ENCODE peak calls at places on chromosome 13, in seven cellular contexts. M is psoas muscle, F is H1, P is brain microvascular endothelial cell, X is left ventricle myocardium inferior, R is Peyer's patch, B is ovary. O is an unnamed sample.
A peak's percentile ranks its signal among the peaks of the same experiment; 100 is the strongest.

GRCh38 chr13:50360637-50361036 is 345.4 kb downstream of the KCNRG start:
- DNase-seq in M (no peak), F (no peak), P (no peak), X (no peak), R (no peak), B (no peak), O (no peak)

GRCh38 chr13:99495478-99496321 is 5.6 kb upstream of the TM9SF2 start:
- DNase-seq in M (no peak), F (no peak), P (no peak), X (no peak), R (no peak), B (no peak), O (no peak)

GRCh38 chr13:100854091-100854490 is 179.5 kb upstream of the TMTC4 start:
- DNase-seq in M (no peak), F (no peak), P (no peak), X (no peak), R (no peak), B (no peak), O (no peak)

GRCh38 chr13:26601669-26602068 is 44.2 kb downstream of the WASF3 start:
- DNase-seq in M (no peak), F (no peak), P (peak; percentile 43), X (no peak), R (no peak), B (no peak), O (no peak)

GRCh38 chr13:77702364-77702763 is 4.9 kb downstream of the SLAIN1 start:
- DNase-seq in M (no peak), F (no peak), P (no peak), X (no peak), R (no peak), B (no peak), O (no peak)

GRCh38 chr13:38872693-38873092 is 117.9 kb downstream of the STOML3 start:
- DNase-seq in M (peak; percentile 25), F (peak; percentile 77), P (no peak), X (no peak), R (no peak), B (peak; percentile 38), O (peak; percentile 30)

GRCh38 chr13:79560954-79561353 is 80.0 kb downstream of the NDFIP2 start:
- DNase-seq in M (no peak), F (no peak), P (no peak), X (no peak), R (no peak), B (no peak), O (no peak)

GRCh38 chr13:100196380-100196779 is 107.5 kb downstream of the PCCA start:
- DNase-seq in M (no peak), F (no peak), P (no peak), X (no peak), R (no peak), B (no peak), O (no peak)

GRCh38 chr13:26024558-26024957 is 27.3 kb downstream of the SHISA2 start:
- DNase-seq in M (no peak), F (peak; percentile 37), P (peak; percentile 35), X (no peak), R (no peak), B (no peak), O (no peak)

GRCh38 chr13:61954092-61954491 is 538.4 kb upstream of the PCDH20 start:
- DNase-seq in M (no peak), F (no peak), P (no peak), X (no peak), R (no peak), B (no peak), O (no peak)

GRCh38 chr13:29429496-29429895 is 166.0 kb downstream of the SLC7A1 start:
- DNase-seq in M (no peak), F (no peak), P (no peak), X (no peak), R (no peak), B (no peak), O (no peak)

DNA sequence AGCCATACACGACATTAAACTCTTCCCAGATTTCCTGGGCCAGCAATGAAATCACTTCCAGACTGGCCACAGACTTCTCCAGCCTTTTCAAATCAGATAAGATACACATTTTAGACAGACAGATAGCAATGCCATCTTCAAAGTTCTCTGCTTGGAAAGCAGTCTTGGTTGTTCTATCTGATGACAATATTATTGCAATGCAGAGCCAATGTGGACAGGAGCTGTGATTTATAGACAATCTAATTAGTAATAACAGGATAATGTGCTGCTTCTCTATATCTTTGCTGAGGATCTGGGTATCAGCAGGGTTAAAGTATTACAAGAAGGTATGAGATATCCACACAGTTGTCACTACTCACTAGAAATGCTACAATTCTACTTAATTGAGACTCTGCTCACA is 69.1 kb downstream of the COL4A1 start:
- DNase-seq in M (no peak), F (no peak), P (no peak), X (no peak), R (no peak), B (no peak), O (no peak)
- TF ChIP-seq CTCF in M (no peak), F (no peak), P (no peak), X (no peak), R (no peak), B (no peak), O (no peak)

GRCh38 chr13:44364019-44364418 is 9.6 kb upstream of the SERP2 start:
- DNase-seq in M (no peak), F (no peak), P (no peak), X (peak; percentile 24), R (no peak), B (no peak), O (no peak)
- H3K27ac ChIP-seq in M (no peak overlapping the region), F (no peak overlapping the region), P (no peak overlapping the region), X (peak overlapping the region; percentile 44), R (no peak overlapping the region), B (no peak overlapping the region), O (peak overlapping the region; percentile 20)

GRCh38 chr13:21478881-21479808 is 20.0 kb upstream of the ZDHHC20 start:
- DNase-seq in M (no peak), F (no peak), P (peak; percentile 77), X (no peak), R (no peak), B (peak; percentile 27), O (no peak)

GRCh38 chr13:21481359-21481758 is 22.3 kb upstream of the ZDHHC20 start:
- DNase-seq in M (no peak), F (no peak), P (no peak), X (no peak), R (no peak), B (no peak), O (no peak)

GRCh38 chr13:21486322-21486721 is 27.2 kb upstream of the ZDHHC20 start:
- DNase-seq in M (no peak), F (no peak), P (no peak), X (no peak), R (no peak), B (no peak), O (no peak)

DNA sequence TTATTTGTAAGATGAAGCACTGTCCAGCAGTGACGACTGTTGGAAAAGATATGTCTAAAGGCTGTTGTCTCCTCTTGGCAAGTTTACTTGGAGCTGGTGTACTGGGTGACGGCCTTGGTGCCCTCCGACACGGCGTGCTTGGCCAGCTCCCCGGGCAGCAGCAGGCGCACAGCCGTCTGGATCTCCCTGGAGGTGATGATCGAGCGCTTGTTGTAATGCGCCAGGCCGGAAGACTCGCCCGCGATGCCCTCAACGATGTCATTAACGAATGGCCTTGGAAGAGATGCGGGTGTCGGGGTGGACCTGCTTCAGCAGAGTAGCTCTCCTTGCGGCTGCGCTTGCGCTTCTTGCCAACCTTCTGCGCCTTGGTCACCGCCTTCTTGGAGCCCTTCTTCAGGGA is 24.6 kb upstream of the ZDHHC20 start:
- DNase-seq in M (no peak), F (no peak), P (no peak), X (no peak), R (no peak), B (no peak), O (no peak)
- H3K27me3 ChIP-seq in M (no peaks in the 10 kb centered on the region), F (no peaks in the 10 kb centered on the region), P (no peaks in the 10 kb centered on the region), X (no peaks in the 10 kb centered on the region), R (no peaks in the 10 kb centered on the region), B (no peaks in the 10 kb centered on the region), O (no peaks in the 10 kb centered on the region)

DNA sequence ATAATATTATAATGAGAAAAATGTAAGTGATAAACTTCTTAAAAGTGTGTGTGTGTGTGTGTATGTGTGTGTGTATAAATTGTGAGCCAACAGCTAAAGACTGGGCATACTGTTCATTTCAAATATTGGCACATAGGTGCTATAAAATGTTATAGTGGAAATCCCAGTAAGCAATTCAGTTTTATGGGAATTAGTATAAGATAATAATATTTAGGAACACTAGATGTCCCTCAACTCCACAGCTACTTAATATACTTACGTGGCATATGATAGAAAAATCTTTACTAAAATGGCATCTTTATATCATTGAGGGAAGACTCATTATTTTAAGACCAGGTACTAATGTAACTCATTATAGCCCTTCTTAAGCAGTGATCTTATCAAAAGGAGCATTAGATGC is 266.3 kb downstream of the MAB21L1 start:
- DNase-seq in M (no peak), F (no peak), P (no peak), X (no peak), R (no peak), B (no peak), O (no peak)
- TF ChIP-seq CTCF in M (no peak), F (no peak), P (no peak), X (peak; percentile 16), R (no peak), B (no peak), O (no peak)

GRCh38 chr13:110103479-110103878 is 203.5 kb downstream of the COL4A1 start:
- DNase-seq in M (no peak), F (no peak), P (no peak), X (no peak), R (no peak), B (no peak), O (no peak)
- H3K27ac ChIP-seq in M (no peak overlapping the region), F (no peak overlapping the region), P (no peak overlapping the region), X (no peak overlapping the region), R (no peak overlapping the region), B (no peak overlapping the region), O (no peak overlapping the region)

GRCh38 chr13:112060431-112060830 is 6.5 kb upstream of the SOX1 start:
- DNase-seq in M (no peak), F (no peak), P (no peak), X (no peak), R (no peak), B (no peak), O (no peak)

GRCh38 chr13:112058519-112058873 is 8.5 kb upstream of the SOX1 start:
- DNase-seq in M (no peak), F (peak; percentile 63), P (no peak), X (no peak), R (no peak), B (no peak), O (no peak)

GRCh38 chr13:112059457-112060317 is 7.3 kb upstream of the SOX1 start:
- DNase-seq in M (no peak), F (no peak), P (no peak), X (no peak), R (no peak), B (no peak), O (no peak)

GRCh38 chr13:112057736-112058518 is 9.0 kb upstream of the SOX1 start:
- DNase-seq in M (no peak), F (peak; percentile 61), P (no peak), X (no peak), R (no peak), B (no peak), O (no peak)

DNA sequence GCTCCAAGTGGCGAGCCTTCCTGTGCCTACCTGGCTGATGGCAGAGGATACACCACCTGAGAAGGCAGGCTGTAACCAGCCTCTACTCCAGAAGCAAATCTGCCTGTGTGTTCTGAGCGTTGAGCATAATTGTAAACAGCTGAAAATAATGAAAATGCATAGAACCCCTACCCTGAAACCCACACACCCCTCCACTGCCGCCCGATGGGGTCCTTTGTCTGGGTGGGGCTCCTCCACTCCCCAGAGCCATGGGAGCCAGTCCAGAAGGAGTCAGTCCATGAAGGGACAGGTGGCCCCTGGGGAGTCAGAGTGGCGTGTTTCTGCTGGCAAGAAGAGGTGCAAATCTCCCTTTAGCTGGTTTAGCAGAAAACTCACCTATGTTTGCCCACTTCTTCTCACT is 8.0 kb upstream of the SOX1 start:
- DNase-seq in M (no peak), F (no peak), P (no peak), X (no peak), R (no peak), B (no peak), O (no peak)
- H3K27me3 ChIP-seq in M (peaks cover 100% of the 10 kb centered on the region), F (peaks cover 100% of the 10 kb centered on the region), P (peaks cover 93% of the 10 kb centered on the region), X (peaks cover 100% of the 10 kb centered on the region), R (no peaks in the 10 kb centered on the region), B (no peaks in the 10 kb centered on the region), O (peaks cover 95% of the 10 kb centered on the region)

O was measured in dorsolateral prefrontal cortex.